ENCODE peak calls at places on chromosomes 6 and 20, in six cellular contexts. S is HFF-Myc, G is hepatocyte, O is kidney epithelial cell, Z is GM12864, E is HCT116. W is an unnamed sample.

GRCh38 chr6:163667372-163668060 is 253.0 kb downstream of the QKI start:
- DNase-seq in S (no peak), G (no peak), O (no peak), Z (peak), E (no peak), W (peak)

GRCh38 chr6:38715016-38715809 is at the start of gene DNAH8:
- DNase-seq in S (no peak), G (no peak), O (no peak), Z (no peak), E (no peak), W (no peak)

GRCh38 chr6:90818163-90818562 is 231.3 kb upstream of the MAP3K7 start:
- DNase-seq in S (no peak), G (no peak), O (no peak), Z (no peak), E (no peak), W (no peak)

GRCh38 chr6:95091823-95092436 is 485.4 kb upstream of the MANEA start:
- DNase-seq in S (peak), G (peak), O (peak), Z (peak), E (peak), W (peak)

GRCh38 chr20:20571068-20571780 is 141.2 kb downstream of the RALGAPA2 start:
- DNase-seq in S (no peak), G (no peak), O (no peak), Z (no peak), E (no peak), W (no peak)

GRCh38 chr6:48835421-48835958 is 627.6 kb downstream of the MMUT start:
- DNase-seq in S (peak), G (no peak), O (no peak), Z (no peak), E (no peak), W (peak)

GRCh38 chr6:119328866-119329806 is 20.4 kb downstream of the MAN1A1 start:
- DNase-seq in S (no peak), G (no peak), O (no peak), Z (no peak), E (no peak), W (no peak)

GRCh38 chr6:145530454-145530853 is 204.9 kb downstream of the EPM2A start:
- DNase-seq in S (no peak), G (no peak), O (no peak), Z (no peak), E (no peak), W (no peak)

GRCh38 chr6:109103942-109104341 is 8.6 kb downstream of the CEP57L1 start:
- DNase-seq in S (no peak), G (no peak), O (no peak), Z (no peak), E (no peak), W (no peak)

GRCh38 chr6:13795041-13795748 is 19.2 kb downstream of the MCUR1 start:
- DNase-seq in S (peak), G (peak), O (no peak), Z (peak), E (peak), W (peak)

GRCh38 chr6:132333639-132334516 is 67.4 kb downstream of the MOXD1 start:
- DNase-seq in S (peak), G (peak), O (peak), Z (no peak), E (peak), W (no peak)

GRCh38 chr6:56104591-56104990 is 142.8 kb downstream of the COL21A1 start:
- DNase-seq in S (no peak), G (no peak), O (no peak), Z (no peak), E (no peak), W (no peak)

DNA sequence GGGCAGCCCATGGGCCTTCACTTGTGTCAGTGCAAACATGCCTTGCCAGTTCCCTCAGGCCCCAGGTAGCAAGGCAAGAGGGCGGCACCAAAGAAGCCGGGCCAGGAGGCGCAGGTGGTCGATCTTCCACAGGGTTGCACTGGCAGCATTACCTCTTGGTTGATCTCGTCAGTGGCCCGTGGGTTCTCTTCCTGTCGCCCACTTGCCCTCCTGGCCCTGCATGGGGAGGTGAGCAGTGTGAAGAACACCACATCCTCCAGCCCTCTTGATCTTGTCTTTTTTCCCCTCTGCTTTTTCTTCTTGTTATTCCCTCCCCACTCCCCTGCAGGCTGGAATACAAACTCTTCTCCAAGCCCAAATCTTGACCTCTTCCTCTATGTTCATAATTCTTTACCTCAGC is 3.0 kb upstream of the CST11 start:
- DNase-seq in S (no peak), G (no peak), O (no peak), Z (no peak), E (no peak), W (no peak)
- H3K4me3 ChIP-seq in S (no peak), G (no peak), O (no peak), Z (no peak), E (no peak), W (no peak)

GRCh38 chr20:49405062-49405683 is 77.3 kb downstream of the KCNB1 start:
- DNase-seq in S (no peak), G (no peak), O (no peak), Z (no peak), E (no peak), W (no peak)

GRCh38 chr20:49404461-49404860 is 78.0 kb downstream of the KCNB1 start:
- DNase-seq in S (no peak), G (no peak), O (no peak), Z (no peak), E (no peak), W (no peak)

GRCh38 chr20:49403911-49404310 is 78.6 kb downstream of the KCNB1 start:
- DNase-seq in S (no peak), G (no peak), O (no peak), Z (no peak), E (no peak), W (no peak)

GRCh38 chr20:49400904-49401303 is 81.6 kb downstream of the KCNB1 start:
- DNase-seq in S (no peak), G (no peak), O (no peak), Z (no peak), E (no peak), W (no peak)

DNA sequence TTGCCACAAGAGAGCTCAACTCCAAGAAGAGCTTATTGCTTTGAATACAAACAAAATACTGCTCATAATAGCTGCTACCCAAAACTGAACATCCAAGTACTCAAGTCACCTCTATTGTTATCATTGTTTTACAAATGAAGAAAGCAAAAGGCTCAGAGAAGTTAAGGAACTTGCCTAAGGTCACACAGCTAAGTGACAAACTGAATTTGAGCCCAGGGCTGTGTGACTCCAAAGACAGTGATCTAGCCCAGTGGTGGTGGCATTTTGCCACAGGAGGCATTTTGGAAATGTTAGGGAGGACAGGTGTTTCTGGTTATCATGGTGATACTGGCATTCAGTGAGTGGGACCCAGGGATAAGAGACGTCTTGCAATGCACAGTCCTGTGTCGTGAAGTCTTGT is 79.5 kb downstream of the KCNB1 start:
- DNase-seq in S (no peak), G (no peak), O (no peak), Z (no peak), E (no peak), W (no peak)
- TF ChIP-seq CTCF in S (no peak), G (no peak), O (no peak), Z (no peak), E (no peak), W (no peak)

GRCh38 chr20:48737463-48738093 is 90.2 kb downstream of the PREX1 start:
- DNase-seq in S (no peak), G (no peak), O (no peak), Z (no peak), E (no peak), W (no peak)
- H3K4me3 ChIP-seq in S (no peak), G (no peak), O (no peak), Z (no peak), E (no peak), W (no peak)

DNA sequence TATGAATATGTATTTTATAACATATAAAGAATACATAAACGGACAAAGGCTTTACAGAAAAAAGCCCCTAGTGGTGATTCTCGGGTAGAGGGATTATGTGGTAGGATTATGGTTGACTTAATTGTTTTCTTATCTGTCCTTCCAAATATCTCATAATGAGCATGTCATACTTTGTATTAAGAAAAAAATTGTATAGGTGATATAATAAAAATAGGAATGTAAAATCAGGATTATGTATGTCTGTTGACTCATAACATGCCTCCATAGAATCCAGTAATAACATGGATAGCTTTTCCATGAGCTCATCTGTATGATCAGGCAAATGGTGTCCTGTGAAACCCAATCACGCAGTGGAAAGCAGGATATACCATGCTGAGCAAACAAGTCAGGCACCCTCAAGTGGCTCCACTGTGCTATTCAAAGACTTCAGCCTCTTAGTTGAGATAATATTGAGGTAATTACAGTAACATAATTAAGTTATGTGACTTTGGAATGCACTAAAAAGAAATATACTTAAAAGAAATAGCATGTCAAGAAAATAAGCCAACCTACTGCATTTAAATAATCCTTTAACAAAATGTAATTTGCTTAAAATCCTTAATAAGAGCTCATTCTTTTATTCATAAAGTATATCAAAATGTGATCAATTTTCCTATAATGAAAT is 39.6 kb upstream of the PRELID3B start:
- DNase-seq in S (peak), G (no peak), O (no peak), Z (no peak), E (peak), W (peak)
- TF ChIP-seq CTCF in S (peak), G (no peak), O (peak), Z (peak), E (no peak), W (peak)